ENCODE peak calls at places on chromosomes 3 and 15, in five cellular contexts. One of them, this sample, is unnamed.

GRCh38 chr3:38297947-38298711 is 16.0 kb downstream of the SLC22A14 start:
- DNase-seq in GM23338: peak; percentile 28
- DNase-seq in GM12891: no peak
- DNase-seq in HepG2: no peak
- DNase-seq in SK-N-SH: no peak
- DNase-seq in this sample: no peak

GRCh38 chr3:10274601-10275000 is 18.1 kb downstream of the GHRL start:
- DNase-seq in GM23338: no peak
- DNase-seq in GM12891: no peak
- DNase-seq in HepG2: no peak
- DNase-seq in SK-N-SH: no peak
- DNase-seq in this sample: no peak

GRCh38 chr3:175193815-175194518 is 334.8 kb downstream of the NAALADL2 start:
- DNase-seq in GM23338: no peak
- DNase-seq in GM12891: no peak
- DNase-seq in HepG2: no peak
- DNase-seq in SK-N-SH: no peak
- DNase-seq in this sample: no peak

GRCh38 chr3:183098538-183099025 is 714 bp downstream of the MCCC1 start:
- DNase-seq in GM23338: no peak
- DNase-seq in GM12891: no peak
- DNase-seq in HepG2: no peak
- DNase-seq in SK-N-SH: no peak
- DNase-seq in this sample: no peak

GRCh38 chr3:31453430-31453829 is 79.3 kb upstream of the STT3B start:
- DNase-seq in GM23338: no peak
- DNase-seq in GM12891: no peak
- DNase-seq in HepG2: no peak
- DNase-seq in SK-N-SH: no peak
- DNase-seq in this sample: no peak

GRCh38 chr15:56890038-56890437 is 28.4 kb upstream of the TCF12 start:
- DNase-seq in GM23338: no peak
- DNase-seq in GM12891: no peak
- DNase-seq in HepG2: no peak
- DNase-seq in SK-N-SH: no peak
- DNase-seq in this sample: no peak

GRCh38 chr3:79056498-79056897 is 711.3 kb downstream of the ROBO1 start:
- DNase-seq in GM23338: no peak
- DNase-seq in GM12891: no peak
- DNase-seq in HepG2: no peak
- DNase-seq in SK-N-SH: no peak
- DNase-seq in this sample: no peak

GRCh38 chr3:133742351-133743091 is 3.7 kb upstream of the TF start:
- DNase-seq in GM23338: no peak
- DNase-seq in GM12891: no peak
- DNase-seq in HepG2: peak; percentile 97
- DNase-seq in SK-N-SH: no peak
- DNase-seq in this sample: no peak

GRCh38 chr15:51094606-51095569 is at the start of gene TNFAIP8L3:
- DNase-seq in GM23338: peak; percentile 63
- DNase-seq in GM12891: no peak
- DNase-seq in HepG2: peak; percentile 7
- DNase-seq in SK-N-SH: peak; percentile 84
- DNase-seq in this sample: no peak

GRCh38 chr3:109353057-109353456 is 15.7 kb upstream of the DPPA4 start:
- DNase-seq in GM23338: no peak
- DNase-seq in GM12891: no peak
- DNase-seq in HepG2: no peak
- DNase-seq in SK-N-SH: no peak
- DNase-seq in this sample: no peak

GRCh38 chr3:65746848-65747247 is 291.9 kb downstream of the MAGI1 start:
- DNase-seq in GM23338: no peak
- DNase-seq in GM12891: no peak
- DNase-seq in HepG2: no peak
- DNase-seq in SK-N-SH: no peak
- DNase-seq in this sample: no peak

GRCh38 chr3:71393745-71394144 is 189.8 kb downstream of the FOXP1 start:
- DNase-seq in GM23338: no peak
- DNase-seq in GM12891: no peak
- DNase-seq in HepG2: no peak
- DNase-seq in SK-N-SH: no peak
- DNase-seq in this sample: no peak

GRCh38 chr15:74816624-74817369 is 4.2 kb downstream of the LMAN1L start:
- DNase-seq in GM23338: peak; percentile 26
- DNase-seq in GM12891: no peak
- DNase-seq in HepG2: no peak
- DNase-seq in SK-N-SH: peak; percentile 59
- DNase-seq in this sample: no peak

GRCh38 chr3:158226429-158226828 is 116.5 kb downstream of the RSRC1 start:
- DNase-seq in GM23338: no peak
- DNase-seq in GM12891: no peak
- DNase-seq in HepG2: peak; percentile 3
- DNase-seq in SK-N-SH: no peak
- DNase-seq in this sample: no peak

GRCh38 chr3:188827078-188827477 is 344.7 kb upstream of the TPRG1 start:
- DNase-seq in GM23338: no peak
- DNase-seq in GM12891: no peak
- DNase-seq in HepG2: no peak
- DNase-seq in SK-N-SH: no peak
- DNase-seq in this sample: no peak

GRCh38 chr3:66997560-66998074 is 490 bp upstream of the KBTBD8 start:
- DNase-seq in GM23338: no peak
- DNase-seq in GM12891: no peak
- DNase-seq in HepG2: no peak
- DNase-seq in SK-N-SH: no peak
- DNase-seq in this sample: no peak

GRCh38 chr15:62758952-62759349 is 283.6 kb upstream of the TPM1 start:
- DNase-seq in GM23338: no peak
- DNase-seq in GM12891: no peak
- DNase-seq in HepG2: no peak
- DNase-seq in SK-N-SH: no peak
- DNase-seq in this sample: no peak

GRCh38 chr3:71245052-71245488 is 338.5 kb downstream of the FOXP1 start:
- DNase-seq in GM23338: peak; percentile 36
- DNase-seq in GM12891: no peak
- DNase-seq in HepG2: peak; percentile 82
- DNase-seq in SK-N-SH: no peak
- DNase-seq in this sample: peak; percentile 37

GRCh38 chr3:9201278-9201677 is 48.2 kb downstream of the SRGAP3 start:
- DNase-seq in GM23338: no peak
- DNase-seq in GM12891: no peak
- DNase-seq in HepG2: no peak
- DNase-seq in SK-N-SH: peak; percentile 78
- DNase-seq in this sample: no peak

GRCh38 chr3:33186524-33187367 is 31.9 kb downstream of the SUSD5 start:
- DNase-seq in GM23338: no peak
- DNase-seq in GM12891: no peak
- DNase-seq in HepG2: peak; percentile 86
- DNase-seq in SK-N-SH: no peak
- DNase-seq in this sample: no peak

GRCh38 chr15:42100021-42100800 is 5.8 kb upstream of the PLA2G4D start:
- DNase-seq in GM23338: no peak
- DNase-seq in GM12891: no peak
- DNase-seq in HepG2: no peak
- DNase-seq in SK-N-SH: no peak
- DNase-seq in this sample: no peak

GRCh38 chr15:73239564-73240208 is 129.1 kb downstream of the HCN4 start:
- DNase-seq in GM23338: peak; percentile 34
- DNase-seq in GM12891: no peak
- DNase-seq in HepG2: no peak
- DNase-seq in SK-N-SH: peak; percentile 30
- DNase-seq in this sample: no peak

DNA sequence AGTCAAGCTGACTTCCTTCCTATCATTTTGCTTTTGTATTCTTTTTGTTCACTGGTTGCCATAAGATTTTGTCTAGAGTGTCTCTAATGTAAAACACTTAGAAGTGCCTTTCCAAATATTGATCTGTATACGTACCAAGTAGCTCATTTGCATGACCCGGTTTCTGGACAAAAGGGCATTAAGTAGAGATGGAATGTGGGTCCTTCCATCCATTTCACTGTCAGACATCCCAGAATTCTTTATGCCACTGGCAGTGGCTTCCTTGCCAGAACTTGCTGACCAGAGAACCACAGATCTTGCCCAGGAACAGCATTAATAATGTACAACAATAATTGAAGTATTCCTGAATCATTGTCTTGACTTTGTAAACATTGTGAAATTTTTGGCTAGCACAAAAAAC is 63.7 kb downstream of the PEX5L start:
- DNase-seq in GM23338: no peak
- DNase-seq in GM12891: no peak
- DNase-seq in HepG2: no peak
- DNase-seq in SK-N-SH: no peak
- DNase-seq in this sample: no peak
- TF ChIP-seq POLR2AphosphoS5 in GM23338: no peak
- TF ChIP-seq POLR2AphosphoS5 in GM12891: no peak
- TF ChIP-seq POLR2AphosphoS5 in HepG2: no peak
- TF ChIP-seq POLR2AphosphoS5 in SK-N-SH: no peak
- TF ChIP-seq POLR2AphosphoS5 in this sample: no peak

DNA sequence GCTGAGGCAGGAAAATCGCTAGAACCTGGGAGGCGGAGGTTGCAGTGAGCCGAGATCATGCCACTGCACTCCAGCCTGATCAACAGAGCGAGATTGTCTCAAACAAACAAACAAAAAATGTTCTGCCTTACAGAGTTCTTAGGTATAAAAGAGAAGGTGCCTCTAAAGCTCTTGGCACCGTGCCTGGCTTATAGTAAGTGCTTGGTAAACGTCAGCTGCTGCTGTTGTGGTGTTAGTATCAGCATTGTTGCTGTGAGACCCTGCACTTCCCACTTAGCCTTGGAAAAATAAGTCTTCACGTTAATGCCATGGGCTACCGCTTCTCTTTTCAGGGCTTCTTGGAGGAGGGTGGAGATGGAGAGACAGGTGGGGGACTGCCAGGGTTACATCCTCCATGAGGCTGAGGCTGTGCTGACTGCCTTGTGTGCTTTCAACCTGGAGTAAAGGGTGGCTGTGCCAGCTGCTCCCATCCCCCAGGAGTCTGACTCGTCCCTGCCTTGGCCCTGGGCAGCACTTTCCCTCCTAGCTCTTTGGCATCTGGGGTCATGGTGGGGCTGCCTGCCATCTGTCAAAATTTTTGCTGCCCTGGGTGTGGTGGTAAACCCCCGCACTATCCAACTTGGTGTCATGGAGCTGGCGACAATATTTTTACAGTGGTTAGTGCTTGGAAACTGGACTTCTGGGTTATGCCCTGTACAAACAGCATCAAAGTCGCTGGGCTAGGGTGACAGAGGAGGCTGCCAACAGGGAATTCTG is 17.8 kb downstream of the FLNB start:
- DNase-seq in GM23338: no peak
- DNase-seq in GM12891: no peak
- DNase-seq in HepG2: peak; percentile 39
- DNase-seq in SK-N-SH: peak; percentile 49
- DNase-seq in this sample: peak; percentile 71
- TF ChIP-seq POLR2AphosphoS5 in GM23338: no peak
- TF ChIP-seq POLR2AphosphoS5 in GM12891: no peak
- TF ChIP-seq POLR2AphosphoS5 in HepG2: no peak
- TF ChIP-seq POLR2AphosphoS5 in SK-N-SH: no peak
- TF ChIP-seq POLR2AphosphoS5 in this sample: no peak

GRCh38 chr15:92878593-92879053 is 21.5 kb upstream of the CHD2 start:
- DNase-seq in GM23338: no peak
- DNase-seq in GM12891: no peak
- DNase-seq in HepG2: no peak
- DNase-seq in SK-N-SH: no peak
- DNase-seq in this sample: no peak
- TF ChIP-seq POLR2AphosphoS5 in GM23338: no peak
- TF ChIP-seq POLR2AphosphoS5 in GM12891: no peak
- TF ChIP-seq POLR2AphosphoS5 in HepG2: no peak
- TF ChIP-seq POLR2AphosphoS5 in SK-N-SH: no peak
- TF ChIP-seq POLR2AphosphoS5 in this sample: no peak

GRCh38 chr3:186871403-186871924 is 29.0 kb downstream of the ADIPOQ start:
- DNase-seq in GM23338: no peak
- DNase-seq in GM12891: no peak
- DNase-seq in HepG2: no peak
- DNase-seq in SK-N-SH: no peak
- DNase-seq in this sample: no peak
- TF ChIP-seq POLR2AphosphoS5 in GM23338: no peak
- TF ChIP-seq POLR2AphosphoS5 in GM12891: no peak
- TF ChIP-seq POLR2AphosphoS5 in HepG2: no peak
- TF ChIP-seq POLR2AphosphoS5 in SK-N-SH: no peak
- TF ChIP-seq POLR2AphosphoS5 in this sample: no peak